ENCODE peak calls at places on chromosomes 7 and 10, in eight cellular contexts. One of them, this sample, is unnamed.

GRCh38 chr7:36668080-36668479 is 56.2 kb downstream of the AOAH start:
- DNase-seq in WTC11: no peak
- DNase-seq in astrocyte of the spinal cord: no peak
- DNase-seq in B cell: no peak
- DNase-seq in A673: no peak
- DNase-seq in colonic mucosa: no peak
- DNase-seq in cardiac fibroblast: no peak
- DNase-seq in neural progenitor cell: no peak
- DNase-seq in this sample: no peak

GRCh38 chr10:132143162-132143561 is 43.6 kb upstream of the DPYSL4 start:
- DNase-seq in WTC11: no peak
- DNase-seq in astrocyte of the spinal cord: no peak
- DNase-seq in B cell: no peak
- DNase-seq in A673: no peak
- DNase-seq in colonic mucosa: no peak
- DNase-seq in cardiac fibroblast: peak
- DNase-seq in neural progenitor cell: peak
- DNase-seq in this sample: peak

GRCh38 chr7:36567699-36568436 is 156.4 kb downstream of the AOAH start:
- DNase-seq in WTC11: no peak
- DNase-seq in astrocyte of the spinal cord: no peak
- DNase-seq in B cell: no peak
- DNase-seq in A673: no peak
- DNase-seq in colonic mucosa: no peak
- DNase-seq in cardiac fibroblast: no peak
- DNase-seq in neural progenitor cell: no peak
- DNase-seq in this sample: no peak

GRCh38 chr10:77774940-77775391 is 137.4 kb upstream of the KCNMA1 start:
- DNase-seq in WTC11: no peak
- DNase-seq in astrocyte of the spinal cord: peak
- DNase-seq in B cell: no peak
- DNase-seq in A673: no peak
- DNase-seq in colonic mucosa: no peak
- DNase-seq in cardiac fibroblast: no peak
- DNase-seq in neural progenitor cell: no peak
- DNase-seq in this sample: no peak

GRCh38 chr7:145884716-145885514 is 231.7 kb upstream of the CNTNAP2 start:
- DNase-seq in WTC11: no peak
- DNase-seq in astrocyte of the spinal cord: no peak
- DNase-seq in B cell: no peak
- DNase-seq in A673: no peak
- DNase-seq in colonic mucosa: no peak
- DNase-seq in cardiac fibroblast: peak
- DNase-seq in neural progenitor cell: no peak
- DNase-seq in this sample: no peak

GRCh38 chr10:93032809-93033137 is 27.8 kb upstream of the CYP26C1 start:
- DNase-seq in WTC11: no peak
- DNase-seq in astrocyte of the spinal cord: no peak
- DNase-seq in B cell: no peak
- DNase-seq in A673: no peak
- DNase-seq in colonic mucosa: no peak
- DNase-seq in cardiac fibroblast: no peak
- DNase-seq in neural progenitor cell: no peak
- DNase-seq in this sample: no peak

GRCh38 chr7:18708204-18708603 is 212.7 kb downstream of the HDAC9 start:
- DNase-seq in WTC11: no peak
- DNase-seq in astrocyte of the spinal cord: no peak
- DNase-seq in B cell: no peak
- DNase-seq in A673: no peak
- DNase-seq in colonic mucosa: no peak
- DNase-seq in cardiac fibroblast: no peak
- DNase-seq in neural progenitor cell: no peak
- DNase-seq in this sample: no peak

GRCh38 chr7:46385662-46386309 is 464.7 kb upstream of the IGFBP3 start:
- DNase-seq in WTC11: no peak
- DNase-seq in astrocyte of the spinal cord: peak
- DNase-seq in B cell: no peak
- DNase-seq in A673: no peak
- DNase-seq in colonic mucosa: no peak
- DNase-seq in cardiac fibroblast: peak
- DNase-seq in neural progenitor cell: no peak
- DNase-seq in this sample: no peak

GRCh38 chr10:51357170-51357569 is 282.9 kb downstream of the PRKG1 start:
- DNase-seq in WTC11: no peak
- DNase-seq in astrocyte of the spinal cord: no peak
- DNase-seq in B cell: no peak
- DNase-seq in A673: no peak
- DNase-seq in colonic mucosa: no peak
- DNase-seq in cardiac fibroblast: no peak
- DNase-seq in neural progenitor cell: no peak
- DNase-seq in this sample: no peak

GRCh38 chr7:139382439-139382838 is 22.7 kb downstream of the LUC7L2 start:
- DNase-seq in WTC11: no peak
- DNase-seq in astrocyte of the spinal cord: no peak
- DNase-seq in B cell: no peak
- DNase-seq in A673: no peak
- DNase-seq in colonic mucosa: no peak
- DNase-seq in cardiac fibroblast: no peak
- DNase-seq in neural progenitor cell: no peak
- DNase-seq in this sample: no peak

GRCh38 chr10:29635711-29636144 is 957 bp upstream of the SVIL start:
- DNase-seq in WTC11: peak
- DNase-seq in astrocyte of the spinal cord: peak
- DNase-seq in B cell: no peak
- DNase-seq in A673: no peak
- DNase-seq in colonic mucosa: peak
- DNase-seq in cardiac fibroblast: peak
- DNase-seq in neural progenitor cell: peak
- DNase-seq in this sample: peak

GRCh38 chr7:112592565-112592964 is 111.8 kb downstream of the LSMEM1 start:
- DNase-seq in WTC11: no peak
- DNase-seq in astrocyte of the spinal cord: no peak
- DNase-seq in B cell: no peak
- DNase-seq in A673: no peak
- DNase-seq in colonic mucosa: no peak
- DNase-seq in cardiac fibroblast: no peak
- DNase-seq in neural progenitor cell: no peak
- DNase-seq in this sample: no peak

GRCh38 chr10:114306116-114306973 is 67.3 kb downstream of the VWA2 start:
- DNase-seq in WTC11: no peak
- DNase-seq in astrocyte of the spinal cord: peak
- DNase-seq in B cell: no peak
- DNase-seq in A673: no peak
- DNase-seq in colonic mucosa: no peak
- DNase-seq in cardiac fibroblast: peak
- DNase-seq in neural progenitor cell: no peak
- DNase-seq in this sample: no peak

DNA sequence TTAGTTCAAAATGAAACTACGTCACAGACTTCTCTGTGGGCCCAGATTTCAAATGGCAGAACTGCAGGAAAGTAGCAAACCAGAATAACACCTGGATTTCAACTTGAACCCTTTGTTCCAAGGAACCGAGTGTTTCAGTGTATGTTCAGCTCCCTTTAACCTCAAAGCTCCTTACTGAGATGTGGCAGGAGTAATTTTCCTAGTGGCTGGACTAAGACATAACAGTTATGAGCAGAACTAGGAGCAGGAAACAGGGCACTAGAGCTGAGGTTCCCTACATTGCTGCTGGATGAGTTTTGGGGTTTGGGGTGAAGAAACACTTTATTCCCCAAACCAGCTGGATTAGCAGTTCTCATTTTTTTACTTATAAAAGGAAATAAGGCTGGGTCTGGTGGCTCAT is 50.1 kb downstream of the NSUN6 start:
- DNase-seq in WTC11: no peak
- DNase-seq in astrocyte of the spinal cord: no peak
- DNase-seq in B cell: no peak
- DNase-seq in A673: no peak
- DNase-seq in colonic mucosa: no peak
- DNase-seq in cardiac fibroblast: no peak
- DNase-seq in neural progenitor cell: no peak
- DNase-seq in this sample: no peak
- TF ChIP-seq CTCF in WTC11: no peak
- TF ChIP-seq CTCF in astrocyte of the spinal cord: no peak
- TF ChIP-seq CTCF in B cell: no peak
- TF ChIP-seq CTCF in A673: no peak
- TF ChIP-seq CTCF in colonic mucosa: no peak
- TF ChIP-seq CTCF in cardiac fibroblast: no peak
- TF ChIP-seq CTCF in neural progenitor cell: peak
- TF ChIP-seq CTCF in this sample: no peak

GRCh38 chr7:103752995-103753394 is 236.5 kb downstream of the RELN start:
- DNase-seq in WTC11: no peak
- DNase-seq in astrocyte of the spinal cord: no peak
- DNase-seq in B cell: no peak
- DNase-seq in A673: no peak
- DNase-seq in colonic mucosa: no peak
- DNase-seq in cardiac fibroblast: peak
- DNase-seq in neural progenitor cell: no peak
- DNase-seq in this sample: no peak
- TF ChIP-seq CTCF in WTC11: no peak
- TF ChIP-seq CTCF in astrocyte of the spinal cord: peak
- TF ChIP-seq CTCF in B cell: no peak
- TF ChIP-seq CTCF in A673: no peak
- TF ChIP-seq CTCF in colonic mucosa: no peak
- TF ChIP-seq CTCF in cardiac fibroblast: peak
- TF ChIP-seq CTCF in neural progenitor cell: no peak
- TF ChIP-seq CTCF in this sample: no peak

DNA sequence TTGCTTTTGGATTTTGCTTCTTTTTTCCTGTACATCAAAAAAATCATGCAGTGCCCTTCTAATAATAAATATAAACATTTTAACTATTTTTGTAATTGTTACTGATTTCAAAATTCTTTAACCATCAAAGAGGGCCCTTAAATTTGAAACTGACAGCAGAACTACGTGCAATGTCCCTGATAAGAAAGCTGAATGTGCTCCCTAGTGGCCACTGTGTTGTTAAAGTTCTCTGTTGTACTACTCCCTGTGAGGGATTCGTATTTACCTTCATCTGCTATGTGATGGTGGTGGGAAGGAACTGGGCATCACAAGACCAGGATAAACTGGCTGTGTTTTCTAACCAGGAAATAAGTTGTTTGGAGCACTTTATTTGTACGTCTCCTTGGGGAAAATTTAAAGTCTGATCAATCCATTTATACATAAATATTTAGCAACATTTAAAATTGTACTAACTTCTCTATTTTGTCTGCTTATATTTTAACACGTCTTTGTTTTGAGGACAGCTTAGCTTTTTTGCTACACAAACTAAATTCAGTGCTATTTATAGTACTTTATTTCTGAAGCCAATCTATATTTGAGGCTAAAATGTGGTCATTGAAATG is 322.4 kb downstream of the HGF start:
- DNase-seq in WTC11: no peak
- DNase-seq in astrocyte of the spinal cord: peak
- DNase-seq in B cell: no peak
- DNase-seq in A673: peak
- DNase-seq in colonic mucosa: peak
- DNase-seq in cardiac fibroblast: peak
- DNase-seq in neural progenitor cell: peak
- DNase-seq in this sample: no peak
- TF ChIP-seq CTCF in WTC11: peak
- TF ChIP-seq CTCF in astrocyte of the spinal cord: peak
- TF ChIP-seq CTCF in B cell: no peak
- TF ChIP-seq CTCF in A673: peak
- TF ChIP-seq CTCF in colonic mucosa: peak
- TF ChIP-seq CTCF in cardiac fibroblast: peak
- TF ChIP-seq CTCF in neural progenitor cell: peak
- TF ChIP-seq CTCF in this sample: no peak

GRCh38 chr7:30445770-30446169 is 32.8 kb downstream of the NOD1 start:
- DNase-seq in WTC11: peak
- DNase-seq in astrocyte of the spinal cord: peak
- DNase-seq in B cell: peak
- DNase-seq in A673: peak
- DNase-seq in colonic mucosa: peak
- DNase-seq in cardiac fibroblast: peak
- DNase-seq in neural progenitor cell: peak
- DNase-seq in this sample: peak
- TF ChIP-seq CTCF in WTC11: no peak
- TF ChIP-seq CTCF in astrocyte of the spinal cord: peak
- TF ChIP-seq CTCF in B cell: peak
- TF ChIP-seq CTCF in A673: peak
- TF ChIP-seq CTCF in colonic mucosa: no peak
- TF ChIP-seq CTCF in cardiac fibroblast: peak
- TF ChIP-seq CTCF in neural progenitor cell: no peak
- TF ChIP-seq CTCF in this sample: no peak

GRCh38 chr7:44131173-44132009 is 8.0 kb upstream of the POLD2 start:
- DNase-seq in WTC11: peak
- DNase-seq in astrocyte of the spinal cord: no peak
- DNase-seq in B cell: no peak
- DNase-seq in A673: no peak
- DNase-seq in colonic mucosa: no peak
- DNase-seq in cardiac fibroblast: no peak
- DNase-seq in neural progenitor cell: peak
- DNase-seq in this sample: peak
- TF ChIP-seq CTCF in WTC11: no peak
- TF ChIP-seq CTCF in astrocyte of the spinal cord: peak
- TF ChIP-seq CTCF in B cell: no peak
- TF ChIP-seq CTCF in A673: no peak
- TF ChIP-seq CTCF in colonic mucosa: no peak
- TF ChIP-seq CTCF in cardiac fibroblast: peak
- TF ChIP-seq CTCF in neural progenitor cell: peak
- TF ChIP-seq CTCF in this sample: peak

DNA sequence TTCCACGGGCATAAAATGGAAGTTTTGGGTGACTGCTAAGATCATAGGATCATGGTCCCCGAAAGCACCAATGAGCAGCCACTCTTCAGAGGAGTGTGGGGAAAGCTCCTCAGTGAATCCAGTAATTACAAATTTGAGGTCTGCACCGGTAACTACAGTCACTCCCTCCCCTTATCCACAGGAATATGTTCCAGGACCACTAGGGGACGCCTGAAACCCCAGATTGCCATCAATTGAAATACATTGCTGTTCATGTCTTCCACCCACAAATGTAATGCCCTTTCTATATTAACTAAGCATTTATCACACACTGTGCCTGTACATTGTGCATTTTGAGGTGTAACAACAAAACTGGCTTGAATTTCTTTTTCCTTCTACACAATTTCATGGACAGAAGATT is 447.9 kb upstream of the PFKP start:
- DNase-seq in WTC11: peak
- DNase-seq in astrocyte of the spinal cord: no peak
- DNase-seq in B cell: no peak
- DNase-seq in A673: peak
- DNase-seq in colonic mucosa: no peak
- DNase-seq in cardiac fibroblast: no peak
- DNase-seq in neural progenitor cell: peak
- DNase-seq in this sample: peak
- TF ChIP-seq CTCF in WTC11: no peak
- TF ChIP-seq CTCF in astrocyte of the spinal cord: peak
- TF ChIP-seq CTCF in B cell: no peak
- TF ChIP-seq CTCF in A673: peak
- TF ChIP-seq CTCF in colonic mucosa: no peak
- TF ChIP-seq CTCF in cardiac fibroblast: peak
- TF ChIP-seq CTCF in neural progenitor cell: peak
- TF ChIP-seq CTCF in this sample: peak

GRCh38 chr7:144516729-144517128 is 113.2 kb upstream of the NOBOX start:
- DNase-seq in WTC11: no peak
- DNase-seq in astrocyte of the spinal cord: no peak
- DNase-seq in B cell: no peak
- DNase-seq in A673: no peak
- DNase-seq in colonic mucosa: no peak
- DNase-seq in cardiac fibroblast: no peak
- DNase-seq in neural progenitor cell: no peak
- DNase-seq in this sample: no peak
- TF ChIP-seq CTCF in WTC11: no peak
- TF ChIP-seq CTCF in astrocyte of the spinal cord: no peak
- TF ChIP-seq CTCF in B cell: no peak
- TF ChIP-seq CTCF in A673: no peak
- TF ChIP-seq CTCF in colonic mucosa: no peak
- TF ChIP-seq CTCF in cardiac fibroblast: no peak
- TF ChIP-seq CTCF in neural progenitor cell: no peak
- TF ChIP-seq CTCF in this sample: no peak

This sample was measured in glutamatergic neuron.